ENCODE peak calls at places on chromosomes 16 and 17, in ten cellular contexts. I is stomach, C is ovary, M is H1, L is vagina, H is lower leg skin, G is GM12891, D is IMR-90, N is testis, T is GM12892. W is an unnamed sample.

GRCh38 chr17:9928601-9929341 is 23.7 kb upstream of the RCVRN start:
- DNase-seq in I (no peak), C (peak), M (peak), L (no peak), H (no peak), G (no peak), D (peak), N (no peak), T (no peak), W (peak)

GRCh38 chr17:28404812-28405570 is 1.0 kb downstream of the SLC46A1 start:
- DNase-seq in I (peak), C (peak), M (peak), L (no peak), H (no peak), G (no peak), D (no peak), N (peak), T (no peak), W (no peak)

GRCh38 chr16:85234310-85235235 is 122.3 kb upstream of the CIBAR2 start:
- DNase-seq in I (peak), C (peak), M (peak), L (no peak), H (peak), G (no peak), D (peak), N (peak), T (no peak), W (peak)

GRCh38 chr16:87582221-87582965 is 19.9 kb upstream of the JPH3 start:
- DNase-seq in I (no peak), C (peak), M (no peak), L (no peak), H (peak), G (no peak), D (peak), N (peak), T (no peak), W (peak)

GRCh38 chr16:84055366-84055765 is 12.8 kb upstream of the SLC38A8 start:
- DNase-seq in I (no peak), C (no peak), M (no peak), L (no peak), H (no peak), G (no peak), D (no peak), N (no peak), T (no peak), W (no peak)

GRCh38 chr16:55255890-55256289 is 68.1 kb upstream of the IRX6 start:
- DNase-seq in I (no peak), C (no peak), M (no peak), L (peak), H (no peak), G (no peak), D (no peak), N (no peak), T (no peak), W (no peak)

GRCh38 chr17:68435876-68436842 is 21.1 kb downstream of the WIPI1 start:
- DNase-seq in I (peak), C (peak), M (peak), L (no peak), H (peak), G (no peak), D (peak), N (peak), T (peak), W (peak)

GRCh38 chr16:65895486-65895885 is 471.0 kb upstream of the CDH5 start:
- DNase-seq in I (no peak), C (no peak), M (no peak), L (no peak), H (no peak), G (no peak), D (no peak), N (no peak), T (no peak), W (no peak)

GRCh38 chr17:47879028-47879585 is 16.9 kb upstream of the SP2 start:
- DNase-seq in I (no peak), C (no peak), M (no peak), L (no peak), H (no peak), G (no peak), D (peak), N (no peak), T (no peak), W (no peak)

GRCh38 chr17:82863941-82864720 is 24.3 kb upstream of the ZNF750 start:
- DNase-seq in I (peak), C (no peak), M (no peak), L (no peak), H (no peak), G (peak), D (peak), N (no peak), T (peak), W (peak)

GRCh38 chr16:66289051-66289680 is 77.3 kb upstream of the CDH5 start:
- DNase-seq in I (no peak), C (no peak), M (no peak), L (peak), H (no peak), G (no peak), D (no peak), N (no peak), T (no peak), W (no peak)

GRCh38 chr17:76995352-76996105 is 127.3 kb downstream of the MGAT5B start:
- DNase-seq in I (no peak), C (no peak), M (no peak), L (no peak), H (no peak), G (no peak), D (no peak), N (no peak), T (no peak), W (no peak)

GRCh38 chr17:50774225-50774803 is 7.0 kb upstream of the ANKRD40CL start:
- DNase-seq in I (no peak), C (no peak), M (no peak), L (no peak), H (no peak), G (no peak), D (no peak), N (no peak), T (no peak), W (no peak)

GRCh38 chr17:67335245-67335835 is 31.0 kb downstream of the PSMD12 start:
- DNase-seq in I (no peak), C (no peak), M (peak), L (no peak), H (no peak), G (no peak), D (no peak), N (no peak), T (no peak), W (no peak)

GRCh38 chr16:1989826-1990335 is at the start of gene SYNGR3:
- DNase-seq in I (no peak), C (no peak), M (peak), L (no peak), H (no peak), G (no peak), D (no peak), N (no peak), T (no peak), W (no peak)

GRCh38 chr17:8838551-8839095 is 28.9 kb downstream of the PIK3R6 start:
- DNase-seq in I (no peak), C (no peak), M (peak), L (peak), H (no peak), G (no peak), D (no peak), N (no peak), T (no peak), W (no peak)
- TF ChIP-seq POLR2A in I (no peak), C (no peak), M (no peak), L (no peak), H (no peak), G (no peak), D (no peak), N (no peak), T (peak), W (no peak)

GRCh38 chr16:29809031-29809747 is 2.8 kb upstream of the PRRT2 start:
- DNase-seq in I (no peak), C (no peak), M (no peak), L (no peak), H (no peak), G (no peak), D (no peak), N (no peak), T (no peak), W (no peak)
- TF ChIP-seq POLR2A in I (no peak), C (no peak), M (peak), L (no peak), H (no peak), G (peak), D (no peak), N (no peak), T (no peak), W (no peak)

DNA sequence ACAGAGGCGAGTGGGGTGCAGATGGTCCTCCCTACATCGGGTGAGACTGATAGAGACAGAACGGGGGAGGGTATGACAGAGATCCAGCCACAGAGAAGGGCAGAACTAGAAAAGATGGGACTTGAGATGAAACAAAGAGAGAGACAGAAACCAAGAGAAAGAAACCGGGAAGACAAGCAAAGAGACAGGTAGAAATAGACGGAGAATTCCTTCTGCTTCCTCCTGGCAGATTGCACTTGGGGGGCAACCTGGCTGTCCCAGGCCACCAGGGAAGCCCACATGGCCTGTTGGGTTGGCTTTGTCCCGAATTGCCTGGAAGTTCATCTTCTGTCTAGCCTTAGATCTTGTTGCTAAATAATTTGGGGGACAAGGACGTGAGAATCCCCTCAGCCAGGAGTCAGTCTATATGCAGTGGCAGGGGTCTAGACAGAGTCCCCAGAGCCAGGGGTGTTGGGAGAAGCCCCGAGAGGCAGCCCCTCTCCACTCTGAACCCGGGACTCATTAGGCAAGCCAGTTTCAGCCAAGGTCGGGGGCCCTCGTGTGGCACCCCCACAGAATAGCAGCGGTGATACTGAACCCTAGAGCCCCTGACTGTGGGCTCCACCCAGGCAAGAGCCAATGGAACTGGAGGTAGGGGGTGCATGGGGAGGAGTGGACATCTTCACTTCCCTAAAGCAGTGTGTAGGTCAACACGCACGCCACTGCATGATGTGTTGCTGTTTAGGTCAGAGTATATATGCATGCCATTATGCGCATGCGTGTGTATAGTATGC is 626 bp upstream of the TSPOAP1 start:
- DNase-seq in I (peak), C (no peak), M (peak), L (no peak), H (no peak), G (no peak), D (no peak), N (no peak), T (peak), W (no peak)
- TF ChIP-seq POLR2A in I (no peak), C (no peak), M (no peak), L (no peak), H (no peak), G (peak), D (no peak), N (no peak), T (peak), W (no peak)

GRCh38 chr17:38746893-38747384 is 1.2 kb downstream of the PCGF2 start:
- DNase-seq in I (no peak), C (peak), M (no peak), L (no peak), H (no peak), G (no peak), D (no peak), N (no peak), T (no peak), W (no peak)

GRCh38 chr17:38750044-38750311 is 1.8 kb upstream of the PCGF2 start:
- DNase-seq in I (no peak), C (no peak), M (no peak), L (no peak), H (no peak), G (no peak), D (no peak), N (no peak), T (no peak), W (no peak)

GRCh38 chr17:38747385-38748328 is 479 bp downstream of the PCGF2 start:
- DNase-seq in I (no peak), C (peak), M (peak), L (no peak), H (no peak), G (no peak), D (no peak), N (no peak), T (peak), W (no peak)

GRCh38 chr17:38749222-38750043 is 1.3 kb upstream of the PCGF2 start:
- DNase-seq in I (peak), C (peak), M (peak), L (no peak), H (peak), G (no peak), D (peak), N (peak), T (no peak), W (peak)

GRCh38 chr17:38748329-38749221 is at the start of gene PCGF2:
- DNase-seq in I (peak), C (peak), M (peak), L (no peak), H (peak), G (no peak), D (peak), N (peak), T (no peak), W (peak)
- TF ChIP-seq POLR2A in I (no peak), C (peak), M (no peak), L (peak), H (no peak), G (no peak), D (no peak), N (no peak), T (no peak), W (peak)